ENCODE peak calls at places on chromosomes 7 and 10, in four cellular contexts. One of them, this sample, is unnamed.

GRCh38 chr7:151707757-151708156 is 169.2 kb downstream of the PRKAG2 start:
- DNase-seq in activated CD4-positive, CD25-positive, alpha-beta regulatory T cell treated with anti-CD3 and anti-CD28 coated beads, Interleukin-2, amount 50 U/mL, for 16 hours: no peak
- DNase-seq in AG04450: no peak
- DNase-seq in fibroblast of lung: no peak
- DNase-seq in this sample: no peak

GRCh38 chr10:72735288-72735926 is 43.5 kb downstream of the MCU start:
- DNase-seq in activated CD4-positive, CD25-positive, alpha-beta regulatory T cell treated with anti-CD3 and anti-CD28 coated beads, Interleukin-2, amount 50 U/mL, for 16 hours: no peak
- DNase-seq in AG04450: no peak
- DNase-seq in fibroblast of lung: no peak
- DNase-seq in this sample: no peak

GRCh38 chr7:45970454-45970853 is 49.4 kb upstream of the IGFBP3 start:
- DNase-seq in activated CD4-positive, CD25-positive, alpha-beta regulatory T cell treated with anti-CD3 and anti-CD28 coated beads, Interleukin-2, amount 50 U/mL, for 16 hours: no peak
- DNase-seq in AG04450: no peak
- DNase-seq in fibroblast of lung: no peak
- DNase-seq in this sample: no peak

GRCh38 chr7:90666186-90666585 is 70.1 kb downstream of the CDK14 start:
- DNase-seq in activated CD4-positive, CD25-positive, alpha-beta regulatory T cell treated with anti-CD3 and anti-CD28 coated beads, Interleukin-2, amount 50 U/mL, for 16 hours: no peak
- DNase-seq in AG04450: peak
- DNase-seq in fibroblast of lung: no peak
- DNase-seq in this sample: no peak

GRCh38 chr7:1352656-1353286 is 106.5 kb downstream of the MICALL2 start:
- DNase-seq in activated CD4-positive, CD25-positive, alpha-beta regulatory T cell treated with anti-CD3 and anti-CD28 coated beads, Interleukin-2, amount 50 U/mL, for 16 hours: no peak
- DNase-seq in AG04450: no peak
- DNase-seq in fibroblast of lung: no peak
- DNase-seq in this sample: no peak

GRCh38 chr7:24896031-24896433 is 83.9 kb downstream of the OSBPL3 start:
- DNase-seq in activated CD4-positive, CD25-positive, alpha-beta regulatory T cell treated with anti-CD3 and anti-CD28 coated beads, Interleukin-2, amount 50 U/mL, for 16 hours: no peak
- DNase-seq in AG04450: no peak
- DNase-seq in fibroblast of lung: no peak
- DNase-seq in this sample: no peak

GRCh38 chr7:54986716-54987115 is 32.1 kb upstream of the EGFR start:
- DNase-seq in activated CD4-positive, CD25-positive, alpha-beta regulatory T cell treated with anti-CD3 and anti-CD28 coated beads, Interleukin-2, amount 50 U/mL, for 16 hours: no peak
- DNase-seq in AG04450: no peak
- DNase-seq in fibroblast of lung: no peak
- DNase-seq in this sample: no peak

GRCh38 chr7:127770870-127771269 is 118.9 kb downstream of the SND1 start:
- DNase-seq in activated CD4-positive, CD25-positive, alpha-beta regulatory T cell treated with anti-CD3 and anti-CD28 coated beads, Interleukin-2, amount 50 U/mL, for 16 hours: no peak
- DNase-seq in AG04450: no peak
- DNase-seq in fibroblast of lung: peak
- DNase-seq in this sample: no peak

GRCh38 chr10:47044741-47045140 is 133.5 kb downstream of the PTPN20 start:
- DNase-seq in activated CD4-positive, CD25-positive, alpha-beta regulatory T cell treated with anti-CD3 and anti-CD28 coated beads, Interleukin-2, amount 50 U/mL, for 16 hours: no peak
- DNase-seq in AG04450: no peak
- DNase-seq in fibroblast of lung: no peak
- DNase-seq in this sample: no peak

GRCh38 chr10:28445511-28445910 is 87.4 kb upstream of the WAC start:
- DNase-seq in activated CD4-positive, CD25-positive, alpha-beta regulatory T cell treated with anti-CD3 and anti-CD28 coated beads, Interleukin-2, amount 50 U/mL, for 16 hours: no peak
- DNase-seq in AG04450: no peak
- DNase-seq in fibroblast of lung: no peak
- DNase-seq in this sample: no peak

GRCh38 chr10:26335574-26336093 is 102.5 kb upstream of the APBB1IP start:
- DNase-seq in activated CD4-positive, CD25-positive, alpha-beta regulatory T cell treated with anti-CD3 and anti-CD28 coated beads, Interleukin-2, amount 50 U/mL, for 16 hours: no peak
- DNase-seq in AG04450: no peak
- DNase-seq in fibroblast of lung: no peak
- DNase-seq in this sample: no peak

GRCh38 chr7:45691155-45691656 is 117.0 kb downstream of the ADCY1 start:
- DNase-seq in activated CD4-positive, CD25-positive, alpha-beta regulatory T cell treated with anti-CD3 and anti-CD28 coated beads, Interleukin-2, amount 50 U/mL, for 16 hours: no peak
- DNase-seq in AG04450: no peak
- DNase-seq in fibroblast of lung: no peak
- DNase-seq in this sample: no peak

GRCh38 chr7:99433158-99433557 is 5.4 kb downstream of the PTCD1 start:
- DNase-seq in activated CD4-positive, CD25-positive, alpha-beta regulatory T cell treated with anti-CD3 and anti-CD28 coated beads, Interleukin-2, amount 50 U/mL, for 16 hours: no peak
- DNase-seq in AG04450: no peak
- DNase-seq in fibroblast of lung: no peak
- DNase-seq in this sample: no peak

GRCh38 chr7:151114151-151115090 is 28.1 kb downstream of the AGAP3 start:
- DNase-seq in activated CD4-positive, CD25-positive, alpha-beta regulatory T cell treated with anti-CD3 and anti-CD28 coated beads, Interleukin-2, amount 50 U/mL, for 16 hours: no peak
- DNase-seq in AG04450: no peak
- DNase-seq in fibroblast of lung: peak
- DNase-seq in this sample: no peak

GRCh38 chr7:149245244-149245643 is 5.8 kb downstream of the ZNF212 start:
- DNase-seq in activated CD4-positive, CD25-positive, alpha-beta regulatory T cell treated with anti-CD3 and anti-CD28 coated beads, Interleukin-2, amount 50 U/mL, for 16 hours: no peak
- DNase-seq in AG04450: no peak
- DNase-seq in fibroblast of lung: no peak
- DNase-seq in this sample: no peak

GRCh38 chr7:22860784-22861482 is 38.3 kb upstream of the TOMM7 start:
- DNase-seq in activated CD4-positive, CD25-positive, alpha-beta regulatory T cell treated with anti-CD3 and anti-CD28 coated beads, Interleukin-2, amount 50 U/mL, for 16 hours: no peak
- DNase-seq in AG04450: no peak
- DNase-seq in fibroblast of lung: no peak
- DNase-seq in this sample: no peak

GRCh38 chr7:2687338-2687869 is 598 bp upstream of the AMZ1 start:
- DNase-seq in activated CD4-positive, CD25-positive, alpha-beta regulatory T cell treated with anti-CD3 and anti-CD28 coated beads, Interleukin-2, amount 50 U/mL, for 16 hours: no peak
- DNase-seq in AG04450: no peak
- DNase-seq in fibroblast of lung: no peak
- DNase-seq in this sample: no peak

GRCh38 chr10:44635181-44635580 is 250.3 kb upstream of the CXCL12 start:
- DNase-seq in activated CD4-positive, CD25-positive, alpha-beta regulatory T cell treated with anti-CD3 and anti-CD28 coated beads, Interleukin-2, amount 50 U/mL, for 16 hours: no peak
- DNase-seq in AG04450: no peak
- DNase-seq in fibroblast of lung: no peak
- DNase-seq in this sample: no peak

GRCh38 chr7:136869991-136870798 is 1.7 kb downstream of the CHRM2 start:
- DNase-seq in activated CD4-positive, CD25-positive, alpha-beta regulatory T cell treated with anti-CD3 and anti-CD28 coated beads, Interleukin-2, amount 50 U/mL, for 16 hours: no peak
- DNase-seq in AG04450: no peak
- DNase-seq in fibroblast of lung: peak
- DNase-seq in this sample: no peak

GRCh38 chr10:69220041-69220451 is at the start of gene HKDC1:
- DNase-seq in activated CD4-positive, CD25-positive, alpha-beta regulatory T cell treated with anti-CD3 and anti-CD28 coated beads, Interleukin-2, amount 50 U/mL, for 16 hours: no peak
- DNase-seq in AG04450: no peak
- DNase-seq in fibroblast of lung: no peak
- DNase-seq in this sample: no peak

GRCh38 chr7:45873355-45873754 is 473 bp upstream of the CCDC201 start:
- DNase-seq in activated CD4-positive, CD25-positive, alpha-beta regulatory T cell treated with anti-CD3 and anti-CD28 coated beads, Interleukin-2, amount 50 U/mL, for 16 hours: no peak
- DNase-seq in AG04450: no peak
- DNase-seq in fibroblast of lung: no peak
- DNase-seq in this sample: no peak

GRCh38 chr7:4552985-4553384 is 129.1 kb upstream of the FOXK1 start:
- DNase-seq in activated CD4-positive, CD25-positive, alpha-beta regulatory T cell treated with anti-CD3 and anti-CD28 coated beads, Interleukin-2, amount 50 U/mL, for 16 hours: no peak
- DNase-seq in AG04450: no peak
- DNase-seq in fibroblast of lung: no peak
- DNase-seq in this sample: no peak

GRCh38 chr7:102404005-102404861 is 8.1 kb downstream of the PRKRIP1 start:
- DNase-seq in activated CD4-positive, CD25-positive, alpha-beta regulatory T cell treated with anti-CD3 and anti-CD28 coated beads, Interleukin-2, amount 50 U/mL, for 16 hours: peak
- DNase-seq in AG04450: no peak
- DNase-seq in fibroblast of lung: peak
- DNase-seq in this sample: peak

GRCh38 chr10:122565766-122566206 is 5.2 kb downstream of the DMBT1 start:
- DNase-seq in activated CD4-positive, CD25-positive, alpha-beta regulatory T cell treated with anti-CD3 and anti-CD28 coated beads, Interleukin-2, amount 50 U/mL, for 16 hours: peak
- DNase-seq in AG04450: peak
- DNase-seq in fibroblast of lung: peak
- DNase-seq in this sample: peak

GRCh38 chr10:19713800-19714525 is 102.3 kb upstream of the PLXDC2 start:
- DNase-seq in activated CD4-positive, CD25-positive, alpha-beta regulatory T cell treated with anti-CD3 and anti-CD28 coated beads, Interleukin-2, amount 50 U/mL, for 16 hours: no peak
- DNase-seq in AG04450: no peak
- DNase-seq in fibroblast of lung: no peak
- DNase-seq in this sample: no peak

GRCh38 chr7:116786791-116787443 is 75.5 kb upstream of the CAPZA2 start:
- DNase-seq in activated CD4-positive, CD25-positive, alpha-beta regulatory T cell treated with anti-CD3 and anti-CD28 coated beads, Interleukin-2, amount 50 U/mL, for 16 hours: no peak
- DNase-seq in AG04450: no peak
- DNase-seq in fibroblast of lung: peak
- DNase-seq in this sample: no peak

GRCh38 chr7:69367785-69368184 is 230.5 kb upstream of the AUTS2 start:
- DNase-seq in activated CD4-positive, CD25-positive, alpha-beta regulatory T cell treated with anti-CD3 and anti-CD28 coated beads, Interleukin-2, amount 50 U/mL, for 16 hours: no peak
- DNase-seq in AG04450: no peak
- DNase-seq in fibroblast of lung: no peak
- DNase-seq in this sample: no peak

GRCh38 chr7:29408841-29409243 is 154.8 kb upstream of the PRR15 start:
- DNase-seq in activated CD4-positive, CD25-positive, alpha-beta regulatory T cell treated with anti-CD3 and anti-CD28 coated beads, Interleukin-2, amount 50 U/mL, for 16 hours: peak
- DNase-seq in AG04450: peak
- DNase-seq in fibroblast of lung: peak
- DNase-seq in this sample: peak

GRCh38 chr7:151340794-151341356 is 737 bp upstream of the NUB1 start:
- DNase-seq in activated CD4-positive, CD25-positive, alpha-beta regulatory T cell treated with anti-CD3 and anti-CD28 coated beads, Interleukin-2, amount 50 U/mL, for 16 hours: no peak
- DNase-seq in AG04450: no peak
- DNase-seq in fibroblast of lung: no peak
- DNase-seq in this sample: peak

GRCh38 chr10:113995201-113995600 is 48.5 kb upstream of the ADRB1 start:
- DNase-seq in activated CD4-positive, CD25-positive, alpha-beta regulatory T cell treated with anti-CD3 and anti-CD28 coated beads, Interleukin-2, amount 50 U/mL, for 16 hours: no peak
- DNase-seq in AG04450: no peak
- DNase-seq in fibroblast of lung: no peak
- DNase-seq in this sample: no peak

GRCh38 chr7:131294553-131294952 is 33.1 kb upstream of the MKLN1 start:
- DNase-seq in activated CD4-positive, CD25-positive, alpha-beta regulatory T cell treated with anti-CD3 and anti-CD28 coated beads, Interleukin-2, amount 50 U/mL, for 16 hours: no peak
- DNase-seq in AG04450: no peak
- DNase-seq in fibroblast of lung: no peak
- DNase-seq in this sample: no peak

GRCh38 chr10:131792011-131792651 is 108.7 kb upstream of the PPP2R2D start:
- DNase-seq in activated CD4-positive, CD25-positive, alpha-beta regulatory T cell treated with anti-CD3 and anti-CD28 coated beads, Interleukin-2, amount 50 U/mL, for 16 hours: no peak
- DNase-seq in AG04450: no peak
- DNase-seq in fibroblast of lung: no peak
- DNase-seq in this sample: no peak

GRCh38 chr10:110358869-110359629 is 54.3 kb upstream of the SMNDC1 start:
- DNase-seq in activated CD4-positive, CD25-positive, alpha-beta regulatory T cell treated with anti-CD3 and anti-CD28 coated beads, Interleukin-2, amount 50 U/mL, for 16 hours: no peak
- DNase-seq in AG04450: no peak
- DNase-seq in fibroblast of lung: no peak
- DNase-seq in this sample: no peak

GRCh38 chr7:30917216-30917893 is 5.7 kb downstream of the AQP1 start:
- DNase-seq in activated CD4-positive, CD25-positive, alpha-beta regulatory T cell treated with anti-CD3 and anti-CD28 coated beads, Interleukin-2, amount 50 U/mL, for 16 hours: no peak
- DNase-seq in AG04450: no peak
- DNase-seq in fibroblast of lung: no peak
- DNase-seq in this sample: no peak

GRCh38 chr10:115432188-115432819 is 339.1 kb downstream of the ATRNL1 start:
- DNase-seq in activated CD4-positive, CD25-positive, alpha-beta regulatory T cell treated with anti-CD3 and anti-CD28 coated beads, Interleukin-2, amount 50 U/mL, for 16 hours: no peak
- DNase-seq in AG04450: no peak
- DNase-seq in fibroblast of lung: peak
- DNase-seq in this sample: no peak

GRCh38 chr10:70337201-70337651 is 45.2 kb downstream of the LRRC20 start:
- DNase-seq in activated CD4-positive, CD25-positive, alpha-beta regulatory T cell treated with anti-CD3 and anti-CD28 coated beads, Interleukin-2, amount 50 U/mL, for 16 hours: no peak
- DNase-seq in AG04450: no peak
- DNase-seq in fibroblast of lung: peak
- DNase-seq in this sample: no peak

GRCh38 chr7:128383781-128384180 is 22.3 kb upstream of the PRRT4 start:
- DNase-seq in activated CD4-positive, CD25-positive, alpha-beta regulatory T cell treated with anti-CD3 and anti-CD28 coated beads, Interleukin-2, amount 50 U/mL, for 16 hours: no peak
- DNase-seq in AG04450: no peak
- DNase-seq in fibroblast of lung: no peak
- DNase-seq in this sample: no peak

GRCh38 chr10:5919568-5919967 is 29.5 kb downstream of the FBH1 start:
- DNase-seq in activated CD4-positive, CD25-positive, alpha-beta regulatory T cell treated with anti-CD3 and anti-CD28 coated beads, Interleukin-2, amount 50 U/mL, for 16 hours: no peak
- DNase-seq in AG04450: no peak
- DNase-seq in fibroblast of lung: no peak
- DNase-seq in this sample: no peak

GRCh38 chr7:143401265-143401664 is 7.4 kb downstream of the EPHA1 start:
- DNase-seq in activated CD4-positive, CD25-positive, alpha-beta regulatory T cell treated with anti-CD3 and anti-CD28 coated beads, Interleukin-2, amount 50 U/mL, for 16 hours: no peak
- DNase-seq in AG04450: no peak
- DNase-seq in fibroblast of lung: no peak
- DNase-seq in this sample: no peak